ENCODE peak calls at places on chromosome 21, in six cellular contexts. One of them, this sample, is unnamed.

GRCh38 chr21:35338881-35339632 is 290.0 kb upstream of the RUNX1 start:
- DNase-seq in kidney tubule cell: no peak
- DNase-seq in AG09309: no peak
- DNase-seq in HT-29: no peak
- DNase-seq in right cardiac atrium: no peak
- DNase-seq in lung: no peak
- DNase-seq in this sample: no peak

GRCh38 chr21:29333355-29333746 is 34.6 kb downstream of the BACH1 start:
- DNase-seq in kidney tubule cell: no peak
- DNase-seq in AG09309: no peak
- DNase-seq in HT-29: no peak
- DNase-seq in right cardiac atrium: no peak
- DNase-seq in lung: no peak
- DNase-seq in this sample: no peak

GRCh38 chr21:44866780-44867179 is 6.7 kb downstream of the PTTG1IP start:
- DNase-seq in kidney tubule cell: peak; percentile 46
- DNase-seq in AG09309: no peak
- DNase-seq in HT-29: no peak
- DNase-seq in right cardiac atrium: peak; percentile 24
- DNase-seq in lung: no peak
- DNase-seq in this sample: no peak

GRCh38 chr21:37244506-37245083 is 22.5 kb downstream of the VPS26C start:
- DNase-seq in kidney tubule cell: no peak
- DNase-seq in AG09309: no peak
- DNase-seq in HT-29: no peak
- DNase-seq in right cardiac atrium: no peak
- DNase-seq in lung: no peak
- DNase-seq in this sample: no peak

GRCh38 chr21:41366522-41367151 is 4.8 kb downstream of the MX2 start:
- DNase-seq in kidney tubule cell: peak; percentile 67
- DNase-seq in AG09309: peak; percentile 63
- DNase-seq in HT-29: peak; percentile 73
- DNase-seq in right cardiac atrium: peak; percentile 66
- DNase-seq in lung: peak; percentile 62
- DNase-seq in this sample: peak; percentile 77

GRCh38 chr21:30101967-30102366 is 64.6 kb downstream of the CLDN17 start:
- DNase-seq in kidney tubule cell: no peak
- DNase-seq in AG09309: no peak
- DNase-seq in HT-29: no peak
- DNase-seq in right cardiac atrium: no peak
- DNase-seq in lung: no peak
- DNase-seq in this sample: no peak

GRCh38 chr21:43938751-43939442 is 73.2 kb upstream of the TRAPPC10 start:
- DNase-seq in kidney tubule cell: peak; percentile 75
- DNase-seq in AG09309: no peak
- DNase-seq in HT-29: peak; percentile 75
- DNase-seq in right cardiac atrium: peak; percentile 91
- DNase-seq in lung: peak; percentile 78
- DNase-seq in this sample: peak; percentile 74

GRCh38 chr21:37671381-37671780 is 244.9 kb downstream of the KCNJ6 start:
- DNase-seq in kidney tubule cell: no peak
- DNase-seq in AG09309: no peak
- DNase-seq in HT-29: no peak
- DNase-seq in right cardiac atrium: no peak
- DNase-seq in lung: no peak
- DNase-seq in this sample: no peak

GRCh38 chr21:45281411-45282282 is 6.0 kb downstream of the POFUT2 start:
- DNase-seq in kidney tubule cell: no peak
- DNase-seq in AG09309: no peak
- DNase-seq in HT-29: no peak
- DNase-seq in right cardiac atrium: peak; percentile 34
- DNase-seq in lung: no peak
- DNase-seq in this sample: peak; percentile 41

GRCh38 chr21:45050786-45051489 is 23.4 kb upstream of the ADARB1 start:
- DNase-seq in kidney tubule cell: no peak
- DNase-seq in AG09309: peak; percentile 89
- DNase-seq in HT-29: no peak
- DNase-seq in right cardiac atrium: no peak
- DNase-seq in lung: no peak
- DNase-seq in this sample: no peak

GRCh38 chr21:43702785-43703067 is 16.2 kb upstream of the PDXK start:
- DNase-seq in kidney tubule cell: no peak
- DNase-seq in AG09309: no peak
- DNase-seq in HT-29: no peak
- DNase-seq in right cardiac atrium: peak; percentile 32
- DNase-seq in lung: no peak
- DNase-seq in this sample: no peak

GRCh38 chr21:31713973-31714740 is 17.8 kb downstream of the SCAF4 start:
- DNase-seq in kidney tubule cell: no peak
- DNase-seq in AG09309: no peak
- DNase-seq in HT-29: no peak
- DNase-seq in right cardiac atrium: no peak
- DNase-seq in lung: no peak
- DNase-seq in this sample: no peak

GRCh38 chr21:34807881-34808568 is 139.2 kb downstream of the CLIC6 start:
- DNase-seq in kidney tubule cell: peak; percentile 94
- DNase-seq in AG09309: peak; percentile 89
- DNase-seq in HT-29: peak; percentile 72
- DNase-seq in right cardiac atrium: peak; percentile 50
- DNase-seq in lung: no peak
- DNase-seq in this sample: no peak

GRCh38 chr21:38921511-38922215 is 115.9 kb downstream of the ETS2 start:
- DNase-seq in kidney tubule cell: peak; percentile 70
- DNase-seq in AG09309: no peak
- DNase-seq in HT-29: peak; percentile 84
- DNase-seq in right cardiac atrium: no peak
- DNase-seq in lung: no peak
- DNase-seq in this sample: no peak

GRCh38 chr21:42624095-42624830 is 29.2 kb upstream of the PDE9A start:
- DNase-seq in kidney tubule cell: peak; percentile 82
- DNase-seq in AG09309: no peak
- DNase-seq in HT-29: peak; percentile 17
- DNase-seq in right cardiac atrium: no peak
- DNase-seq in lung: no peak
- DNase-seq in this sample: no peak

GRCh38 chr21:46056450-46056903 is 41.4 kb upstream of the COL6A2 start:
- DNase-seq in kidney tubule cell: no peak
- DNase-seq in AG09309: peak; percentile 68
- DNase-seq in HT-29: no peak
- DNase-seq in right cardiac atrium: peak; percentile 94
- DNase-seq in lung: peak; percentile 59
- DNase-seq in this sample: peak; percentile 88

GRCh38 chr21:42242611-42243010 is 23.7 kb downstream of the ABCG1 start:
- DNase-seq in kidney tubule cell: no peak
- DNase-seq in AG09309: no peak
- DNase-seq in HT-29: no peak
- DNase-seq in right cardiac atrium: no peak
- DNase-seq in lung: no peak
- DNase-seq in this sample: no peak

GRCh38 chr21:46051379-46051770 is 46.5 kb upstream of the COL6A2 start:
- DNase-seq in kidney tubule cell: no peak
- DNase-seq in AG09309: no peak
- DNase-seq in HT-29: no peak
- DNase-seq in right cardiac atrium: no peak
- DNase-seq in lung: no peak
- DNase-seq in this sample: no peak

GRCh38 chr21:14273736-14274538 is 58.0 kb downstream of the RBM11 start:
- DNase-seq in kidney tubule cell: peak; percentile 5
- DNase-seq in AG09309: no peak
- DNase-seq in HT-29: peak; percentile 63
- DNase-seq in right cardiac atrium: peak; percentile 90
- DNase-seq in lung: peak; percentile 85
- DNase-seq in this sample: peak; percentile 81

GRCh38 chr21:42401164-42401563 is 2.5 kb upstream of the UBASH3A start:
- DNase-seq in kidney tubule cell: no peak
- DNase-seq in AG09309: no peak
- DNase-seq in HT-29: no peak
- DNase-seq in right cardiac atrium: no peak
- DNase-seq in lung: peak; percentile 77
- DNase-seq in this sample: no peak

GRCh38 chr21:46253610-46254124 is 25.1 kb upstream of the LSS start:
- DNase-seq in kidney tubule cell: no peak
- DNase-seq in AG09309: no peak
- DNase-seq in HT-29: no peak
- DNase-seq in right cardiac atrium: no peak
- DNase-seq in lung: no peak
- DNase-seq in this sample: no peak

GRCh38 chr21:42666023-42666747 is 12.8 kb downstream of the PDE9A start:
- DNase-seq in kidney tubule cell: no peak
- DNase-seq in AG09309: no peak
- DNase-seq in HT-29: no peak
- DNase-seq in right cardiac atrium: peak; percentile 56
- DNase-seq in lung: no peak
- DNase-seq in this sample: no peak

GRCh38 chr21:38989745-38990423 is 184.2 kb downstream of the ETS2 start:
- DNase-seq in kidney tubule cell: peak; percentile 66
- DNase-seq in AG09309: peak; percentile 55
- DNase-seq in HT-29: no peak
- DNase-seq in right cardiac atrium: peak; percentile 79
- DNase-seq in lung: no peak
- DNase-seq in this sample: peak; percentile 72

GRCh38 chr21:44515359-44516165 is 24.4 kb downstream of the KRTAP10-1 start:
- DNase-seq in kidney tubule cell: no peak
- DNase-seq in AG09309: no peak
- DNase-seq in HT-29: no peak
- DNase-seq in right cardiac atrium: no peak
- DNase-seq in lung: no peak
- DNase-seq in this sample: no peak

GRCh38 chr21:39445339-39446269 is at the start of gene LCA5L:
- DNase-seq in kidney tubule cell: peak; percentile 93
- DNase-seq in AG09309: no peak
- DNase-seq in HT-29: peak; percentile 82
- DNase-seq in right cardiac atrium: peak; percentile 97
- DNase-seq in lung: peak; percentile 91
- DNase-seq in this sample: peak; percentile 92

GRCh38 chr21:33821580-33822322 is 93.9 kb downstream of the ATP5PO start:
- DNase-seq in kidney tubule cell: no peak
- DNase-seq in AG09309: no peak
- DNase-seq in HT-29: no peak
- DNase-seq in right cardiac atrium: no peak
- DNase-seq in lung: no peak
- DNase-seq in this sample: no peak

GRCh38 chr21:43727571-43728466 is 8.9 kb downstream of the PDXK start:
- DNase-seq in kidney tubule cell: peak; percentile 80
- DNase-seq in AG09309: no peak
- DNase-seq in HT-29: peak; percentile 48
- DNase-seq in right cardiac atrium: peak; percentile 76
- DNase-seq in lung: peak; percentile 68
- DNase-seq in this sample: no peak

GRCh38 chr21:34889537-34890257 is 159.4 kb downstream of the RUNX1 start:
- DNase-seq in kidney tubule cell: peak; percentile 89
- DNase-seq in AG09309: no peak
- DNase-seq in HT-29: peak; percentile 68
- DNase-seq in right cardiac atrium: peak; percentile 91
- DNase-seq in lung: peak; percentile 79
- DNase-seq in this sample: peak; percentile 78

GRCh38 chr21:42175110-42175710 is 43.7 kb upstream of the ABCG1 start:
- DNase-seq in kidney tubule cell: no peak
- DNase-seq in AG09309: no peak
- DNase-seq in HT-29: no peak
- DNase-seq in right cardiac atrium: no peak
- DNase-seq in lung: no peak
- DNase-seq in this sample: no peak

GRCh38 chr21:33360871-33361602 is 36.3 kb downstream of the IFNAR1 start:
- DNase-seq in kidney tubule cell: peak; percentile 76
- DNase-seq in AG09309: peak; percentile 62
- DNase-seq in HT-29: peak; percentile 86
- DNase-seq in right cardiac atrium: peak; percentile 87
- DNase-seq in lung: peak; percentile 81
- DNase-seq in this sample: peak; percentile 81

GRCh38 chr21:44929242-44929798 is 8.6 kb upstream of the ITGB2 start:
- DNase-seq in kidney tubule cell: no peak
- DNase-seq in AG09309: no peak
- DNase-seq in HT-29: no peak
- DNase-seq in right cardiac atrium: no peak
- DNase-seq in lung: no peak
- DNase-seq in this sample: no peak

GRCh38 chr21:31279986-31280385 is 64.1 kb downstream of the TIAM1 start:
- DNase-seq in kidney tubule cell: no peak
- DNase-seq in AG09309: no peak
- DNase-seq in HT-29: no peak
- DNase-seq in right cardiac atrium: no peak
- DNase-seq in lung: no peak
- DNase-seq in this sample: no peak

GRCh38 chr21:43881283-43881682 is 16.3 kb downstream of the AGPAT3 start:
- DNase-seq in kidney tubule cell: no peak
- DNase-seq in AG09309: no peak
- DNase-seq in HT-29: no peak
- DNase-seq in right cardiac atrium: no peak
- DNase-seq in lung: no peak
- DNase-seq in this sample: no peak